ENCODE peak calls at places on chromosome 15, in five cellular contexts. W, I, L, T and V are unnamed samples.

GRCh38 chr15:33086500-33087141 is 107.9 kb downstream of the FMN1 start:
- DNase-seq in W (no peak), I (no peak), L (no peak), T (peak), V (peak)

GRCh38 chr15:82663186-82663600 is 16.0 kb upstream of the CPEB1 start:
- DNase-seq in W (peak), I (peak), L (peak), T (peak), V (peak)

GRCh38 chr15:68924866-68925599 is 5.3 kb upstream of the SPESP1 start:
- DNase-seq in W (peak), I (peak), L (peak), T (peak), V (peak)

GRCh38 chr15:84669726-84670125 is 11.7 kb upstream of the NMB start:
- DNase-seq in W (no peak), I (peak), L (no peak), T (no peak), V (peak)

GRCh38 chr15:82873000-82873680 is 63.7 kb downstream of the WHAMM start:
- DNase-seq in W (peak), I (no peak), L (no peak), T (no peak), V (no peak)

GRCh38 chr15:84982301-84982920 is 755 bp downstream of the PDE8A start:
- DNase-seq in W (peak), I (no peak), L (no peak), T (peak), V (peak)

GRCh38 chr15:43998607-43999006 is 171.8 kb downstream of the WDR76 start:
- DNase-seq in W (no peak), I (no peak), L (no peak), T (peak), V (peak)

GRCh38 chr15:39084683-39085530 is 496.0 kb upstream of the THBS1 start:
- DNase-seq in W (no peak), I (no peak), L (no peak), T (no peak), V (peak)

GRCh38 chr15:56064152-56064551 is 70.7 kb upstream of the NEDD4 start:
- DNase-seq in W (no peak), I (no peak), L (no peak), T (no peak), V (no peak)

GRCh38 chr15:79640206-79640605 is 208.1 kb downstream of the MINAR1 start:
- DNase-seq in W (no peak), I (no peak), L (no peak), T (peak), V (peak)

GRCh38 chr15:92383528-92384326 is 10.0 kb upstream of the ST8SIA2 start:
- DNase-seq in W (peak), I (peak), L (peak), T (peak), V (peak)

GRCh38 chr15:74312445-74313007 is 54.9 kb downstream of the CYP11A1 start:
- DNase-seq in W (no peak), I (no peak), L (no peak), T (no peak), V (no peak)

GRCh38 chr15:74129411-74130088 is 836 bp upstream of the ISLR2 start:
- DNase-seq in W (peak), I (peak), L (no peak), T (peak), V (no peak)

GRCh38 chr15:52143862-52144261 is 31.3 kb upstream of the BCL2L10 start:
- DNase-seq in W (no peak), I (no peak), L (no peak), T (peak), V (peak)

GRCh38 chr15:62798536-62798935 is 244.0 kb upstream of the TPM1 start:
- DNase-seq in W (no peak), I (no peak), L (no peak), T (peak), V (no peak)

GRCh38 chr15:38624248-38625214 is 59.9 kb upstream of the RASGRP1 start:
- DNase-seq in W (no peak), I (no peak), L (no peak), T (no peak), V (no peak)

GRCh38 chr15:80695099-80695910 is at the start of gene ABHD17C:
- DNase-seq in W (peak), I (peak), L (peak), T (peak), V (peak)

GRCh38 chr15:63517614-63518013 is 13.2 kb downstream of the USP3 start:
- DNase-seq in W (no peak), I (no peak), L (no peak), T (peak), V (no peak)

GRCh38 chr15:68371160-68371559 is 60.8 kb downstream of the ITGA11 start:
- DNase-seq in W (no peak), I (no peak), L (no peak), T (no peak), V (no peak)

GRCh38 chr15:52295421-52295991 is at the start of gene MYO5C:
- DNase-seq in W (peak), I (peak), L (peak), T (peak), V (no peak)

GRCh38 chr15:74616020-74616939 is 644 bp downstream of the CLK3 start:
- DNase-seq in W (no peak), I (no peak), L (no peak), T (peak), V (peak)

GRCh38 chr15:29035571-29036285 is 150.0 kb downstream of the APBA2 start:
- DNase-seq in W (no peak), I (no peak), L (no peak), T (no peak), V (no peak)

GRCh38 chr15:101126618-101127502 is 125.0 kb downstream of the CHSY1 start:
- DNase-seq in W (no peak), I (no peak), L (no peak), T (peak), V (peak)

GRCh38 chr15:101128696-101129095 is 123.2 kb downstream of the CHSY1 start:
- DNase-seq in W (no peak), I (no peak), L (no peak), T (no peak), V (no peak)

GRCh38 chr15:101128191-101128590 is 123.7 kb downstream of the CHSY1 start:
- DNase-seq in W (no peak), I (no peak), L (no peak), T (peak), V (peak)

GRCh38 chr15:101129851-101130250 is 122.0 kb downstream of the CHSY1 start:
- DNase-seq in W (no peak), I (no peak), L (no peak), T (no peak), V (no peak)

GRCh38 chr15:101127503-101128076 is 124.3 kb downstream of the CHSY1 start:
- DNase-seq in W (no peak), I (no peak), L (no peak), T (no peak), V (peak)
- H3K18ac ChIP-seq in W (no peak), I (no peak), L (peak), T (no peak), V (peak)

GRCh38 chr15:78100886-78101285 is 8.5 kb downstream of the SH2D7 start:
- DNase-seq in W (no peak), I (no peak), L (no peak), T (no peak), V (no peak)
- H3K18ac ChIP-seq in W (no peak), I (no peak), L (no peak), T (no peak), V (no peak)

GRCh38 chr15:98798375-98798893 is 150.1 kb downstream of the IGF1R start:
- DNase-seq in W (no peak), I (no peak), L (no peak), T (no peak), V (no peak)
- H3K18ac ChIP-seq in W (no peak), I (no peak), L (peak), T (no peak), V (no peak)

GRCh38 chr15:96351801-96352593 is 21.5 kb downstream of the NR2F2 start:
- DNase-seq in W (peak), I (peak), L (no peak), T (no peak), V (no peak)
- H3K18ac ChIP-seq in W (no peak), I (no peak), L (peak), T (no peak), V (no peak)

GRCh38 chr15:66760968-66761722 is 59.1 kb downstream of the SMAD6 start:
- DNase-seq in W (no peak), I (no peak), L (no peak), T (no peak), V (no peak)
- H3K18ac ChIP-seq in W (no peak), I (no peak), L (no peak), T (no peak), V (peak)

GRCh38 chr15:66934315-66934930 is 131.0 kb upstream of the SMAD3 start:
- DNase-seq in W (no peak), I (no peak), L (no peak), T (no peak), V (no peak)
- H3K18ac ChIP-seq in W (no peak), I (no peak), L (no peak), T (no peak), V (no peak)

DNA sequence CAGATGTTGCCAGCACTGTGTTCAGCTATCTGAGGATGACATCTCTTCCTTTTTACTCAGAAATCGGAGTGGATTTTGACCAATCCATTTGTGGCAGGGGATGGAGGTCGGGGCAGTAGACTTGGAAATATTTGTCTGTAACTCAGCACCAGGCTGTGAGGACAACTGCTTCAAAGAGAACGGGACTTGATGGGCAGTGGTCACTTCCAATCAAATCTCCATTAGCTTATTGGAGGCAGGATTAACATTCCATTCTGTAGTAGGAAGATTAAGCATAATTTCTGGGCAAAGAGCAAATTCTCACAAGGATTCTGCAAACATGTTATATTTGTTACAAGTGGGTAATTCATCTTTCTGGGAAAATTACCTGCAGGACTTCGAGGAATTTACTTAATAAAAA is 18.0 kb downstream of the CRABP1 start:
- DNase-seq in W (peak), I (no peak), L (peak), T (peak), V (no peak)
- H3K18ac ChIP-seq in W (no peak), I (no peak), L (no peak), T (no peak), V (no peak)